ENCODE peak calls at places on chromosomes 2 and 18, in seven cellular contexts. One of them, this sample, is unnamed.

GRCh38 chr18:58578321-58578720 is 50.6 kb downstream of the ALPK2 start:
- DNase-seq in NB4: no peak
- DNase-seq in tibial nerve: no peak
- DNase-seq in fibroblast of the aortic adventitia: peak
- DNase-seq in GM10248: no peak
- DNase-seq in epithelial cell of esophagus: no peak
- DNase-seq in WERI-Rb-1: peak
- DNase-seq in this sample: no peak

GRCh38 chr2:66481100-66481549 is 46.2 kb downstream of the MEIS1 start:
- DNase-seq in NB4: peak
- DNase-seq in epithelial cell of esophagus: peak
- DNase-seq in fibroblast of the aortic adventitia: peak
- DNase-seq in WERI-Rb-1: peak
- DNase-seq in GM10248: no peak
- DNase-seq in tibial nerve: no peak
- DNase-seq in this sample: no peak

GRCh38 chr2:119449526-119449925 is 17.9 kb downstream of the TMEM37 start:
- DNase-seq in GM10248: no peak
- DNase-seq in tibial nerve: no peak
- DNase-seq in fibroblast of the aortic adventitia: no peak
- DNase-seq in epithelial cell of esophagus: no peak
- DNase-seq in WERI-Rb-1: no peak
- DNase-seq in NB4: no peak
- DNase-seq in this sample: no peak

GRCh38 chr2:154706660-154707059 is 8.2 kb downstream of the KCNJ3 start:
- DNase-seq in tibial nerve: no peak
- DNase-seq in WERI-Rb-1: no peak
- DNase-seq in GM10248: no peak
- DNase-seq in NB4: no peak
- DNase-seq in fibroblast of the aortic adventitia: no peak
- DNase-seq in epithelial cell of esophagus: no peak
- DNase-seq in this sample: no peak

GRCh38 chr2:188527110-188527509 is 235.4 kb downstream of the GULP1 start:
- DNase-seq in NB4: no peak
- DNase-seq in fibroblast of the aortic adventitia: peak
- DNase-seq in tibial nerve: no peak
- DNase-seq in epithelial cell of esophagus: no peak
- DNase-seq in GM10248: no peak
- DNase-seq in WERI-Rb-1: no peak
- DNase-seq in this sample: peak

GRCh38 chr2:143371616-143372015 is 242.4 kb downstream of the ARHGAP15 start:
- DNase-seq in fibroblast of the aortic adventitia: no peak
- DNase-seq in NB4: no peak
- DNase-seq in tibial nerve: no peak
- DNase-seq in epithelial cell of esophagus: no peak
- DNase-seq in WERI-Rb-1: no peak
- DNase-seq in GM10248: no peak
- DNase-seq in this sample: no peak

GRCh38 chr2:105744091-105744908 is 412 bp upstream of the NCK2 start:
- DNase-seq in fibroblast of the aortic adventitia: peak
- DNase-seq in NB4: peak
- DNase-seq in GM10248: peak
- DNase-seq in epithelial cell of esophagus: peak
- DNase-seq in tibial nerve: no peak
- DNase-seq in WERI-Rb-1: peak
- DNase-seq in this sample: no peak

GRCh38 chr2:41405429-41405828 is 642.4 kb upstream of the PKDCC start:
- DNase-seq in fibroblast of the aortic adventitia: no peak
- DNase-seq in WERI-Rb-1: no peak
- DNase-seq in GM10248: no peak
- DNase-seq in tibial nerve: no peak
- DNase-seq in NB4: no peak
- DNase-seq in epithelial cell of esophagus: no peak
- DNase-seq in this sample: no peak

GRCh38 chr2:28199995-28200394 is 192.7 kb upstream of the FOSL2 start:
- DNase-seq in NB4: no peak
- DNase-seq in fibroblast of the aortic adventitia: no peak
- DNase-seq in tibial nerve: no peak
- DNase-seq in epithelial cell of esophagus: peak
- DNase-seq in WERI-Rb-1: no peak
- DNase-seq in GM10248: no peak
- DNase-seq in this sample: no peak

GRCh38 chr18:54950221-54950620 is 9.0 kb downstream of the CCDC68 start:
- DNase-seq in NB4: no peak
- DNase-seq in WERI-Rb-1: no peak
- DNase-seq in GM10248: no peak
- DNase-seq in epithelial cell of esophagus: peak
- DNase-seq in tibial nerve: no peak
- DNase-seq in fibroblast of the aortic adventitia: no peak
- DNase-seq in this sample: no peak

GRCh38 chr18:79402209-79402576 is 6.5 kb downstream of the NFATC1 start:
- DNase-seq in GM10248: no peak
- DNase-seq in tibial nerve: no peak
- DNase-seq in fibroblast of the aortic adventitia: no peak
- DNase-seq in WERI-Rb-1: no peak
- DNase-seq in NB4: no peak
- DNase-seq in epithelial cell of esophagus: no peak
- DNase-seq in this sample: no peak

GRCh38 chr2:71609958-71610357 is 156.6 kb downstream of the DYSF start:
- DNase-seq in GM10248: no peak
- DNase-seq in epithelial cell of esophagus: peak
- DNase-seq in WERI-Rb-1: peak
- DNase-seq in fibroblast of the aortic adventitia: peak
- DNase-seq in tibial nerve: no peak
- DNase-seq in NB4: peak
- DNase-seq in this sample: no peak

GRCh38 chr18:13564579-13564978 is 161.8 kb downstream of the FAM210A start:
- DNase-seq in WERI-Rb-1: no peak
- DNase-seq in NB4: no peak
- DNase-seq in tibial nerve: no peak
- DNase-seq in epithelial cell of esophagus: no peak
- DNase-seq in GM10248: no peak
- DNase-seq in fibroblast of the aortic adventitia: no peak
- DNase-seq in this sample: no peak

GRCh38 chr18:4157339-4157738 is 297.8 kb downstream of the DLGAP1 start:
- DNase-seq in tibial nerve: no peak
- DNase-seq in GM10248: no peak
- DNase-seq in WERI-Rb-1: no peak
- DNase-seq in epithelial cell of esophagus: no peak
- DNase-seq in fibroblast of the aortic adventitia: no peak
- DNase-seq in NB4: peak
- DNase-seq in this sample: no peak

GRCh38 chr2:150484006-150484405 is 3.5 kb downstream of the RND3 start:
- DNase-seq in NB4: no peak
- DNase-seq in WERI-Rb-1: no peak
- DNase-seq in tibial nerve: no peak
- DNase-seq in fibroblast of the aortic adventitia: peak
- DNase-seq in GM10248: no peak
- DNase-seq in epithelial cell of esophagus: peak
- DNase-seq in this sample: no peak

GRCh38 chr2:150484461-150484931 is 3.0 kb downstream of the RND3 start:
- DNase-seq in tibial nerve: no peak
- DNase-seq in NB4: no peak
- DNase-seq in GM10248: no peak
- DNase-seq in fibroblast of the aortic adventitia: peak
- DNase-seq in epithelial cell of esophagus: peak
- DNase-seq in WERI-Rb-1: no peak
- DNase-seq in this sample: no peak

GRCh38 chr2:150486539-150487484 is 655 bp downstream of the RND3 start:
- DNase-seq in fibroblast of the aortic adventitia: peak
- DNase-seq in tibial nerve: peak
- DNase-seq in NB4: no peak
- DNase-seq in WERI-Rb-1: peak
- DNase-seq in GM10248: peak
- DNase-seq in epithelial cell of esophagus: no peak
- DNase-seq in this sample: no peak

GRCh38 chr2:150485871-150486538 is 1.5 kb downstream of the RND3 start:
- DNase-seq in WERI-Rb-1: peak
- DNase-seq in fibroblast of the aortic adventitia: peak
- DNase-seq in GM10248: peak
- DNase-seq in tibial nerve: peak
- DNase-seq in epithelial cell of esophagus: peak
- DNase-seq in NB4: no peak
- DNase-seq in this sample: no peak

GRCh38 chr2:150485114-150485870 is 2.2 kb downstream of the RND3 start:
- DNase-seq in NB4: no peak
- DNase-seq in WERI-Rb-1: peak
- DNase-seq in epithelial cell of esophagus: peak
- DNase-seq in fibroblast of the aortic adventitia: peak
- DNase-seq in GM10248: peak
- DNase-seq in tibial nerve: peak
- DNase-seq in this sample: no peak
- TF ChIP-seq CTCF in NB4: no peak
- TF ChIP-seq CTCF in WERI-Rb-1: peak
- TF ChIP-seq CTCF in epithelial cell of esophagus: peak
- TF ChIP-seq CTCF in fibroblast of the aortic adventitia: peak
- TF ChIP-seq CTCF in GM10248: no peak
- TF ChIP-seq CTCF in tibial nerve: peak
- TF ChIP-seq CTCF in this sample: no peak

DNA sequence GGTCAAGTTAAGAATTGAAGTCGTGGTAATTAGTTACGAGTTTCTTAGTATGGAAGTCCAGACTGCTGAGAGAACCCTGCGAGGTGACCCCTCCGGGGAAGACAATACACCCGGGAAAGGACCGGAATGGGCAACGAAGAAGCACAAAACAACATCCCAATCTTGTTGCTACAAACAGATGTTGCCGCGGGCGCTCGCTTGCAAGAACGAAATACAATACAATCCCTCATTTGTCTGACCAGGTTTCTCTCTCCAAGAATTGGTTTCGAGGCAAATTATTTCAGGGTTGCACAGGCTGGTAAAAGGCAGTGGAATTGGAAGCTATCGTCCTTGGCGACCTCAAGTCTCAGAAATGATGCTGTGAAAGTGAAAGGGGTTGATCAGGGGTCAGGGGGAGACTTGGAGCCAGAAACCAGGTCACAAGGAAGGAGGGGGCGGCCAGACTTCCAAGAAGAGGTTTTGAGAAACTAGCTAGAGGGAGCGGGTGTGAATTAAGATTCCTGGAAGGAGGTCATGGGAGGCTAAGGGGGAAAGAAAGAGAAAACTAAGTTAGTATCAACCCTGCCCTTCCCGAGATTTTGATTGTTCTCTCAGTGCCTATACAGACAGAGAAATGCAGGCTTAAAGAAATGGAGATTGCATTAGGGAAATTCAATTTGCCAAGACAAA is 401.9 kb downstream of the HRH4 start:
- DNase-seq in epithelial cell of esophagus: no peak
- DNase-seq in tibial nerve: no peak
- DNase-seq in NB4: no peak
- DNase-seq in WERI-Rb-1: no peak
- DNase-seq in fibroblast of the aortic adventitia: no peak
- DNase-seq in GM10248: no peak
- DNase-seq in this sample: no peak
- TF ChIP-seq CTCF in epithelial cell of esophagus: no peak
- TF ChIP-seq CTCF in tibial nerve: no peak
- TF ChIP-seq CTCF in NB4: no peak
- TF ChIP-seq CTCF in WERI-Rb-1: no peak
- TF ChIP-seq CTCF in fibroblast of the aortic adventitia: no peak
- TF ChIP-seq CTCF in GM10248: no peak
- TF ChIP-seq CTCF in this sample: no peak

GRCh38 chr2:3426615-3427014 is 47.1 kb downstream of the TRAPPC12 start:
- DNase-seq in tibial nerve: no peak
- DNase-seq in WERI-Rb-1: no peak
- DNase-seq in epithelial cell of esophagus: no peak
- DNase-seq in NB4: no peak
- DNase-seq in GM10248: no peak
- DNase-seq in fibroblast of the aortic adventitia: no peak
- DNase-seq in this sample: no peak

GRCh38 chr2:3421541-3421940 is 42.0 kb downstream of the TRAPPC12 start:
- DNase-seq in fibroblast of the aortic adventitia: no peak
- DNase-seq in epithelial cell of esophagus: no peak
- DNase-seq in WERI-Rb-1: no peak
- DNase-seq in GM10248: no peak
- DNase-seq in tibial nerve: no peak
- DNase-seq in NB4: no peak
- DNase-seq in this sample: no peak

GRCh38 chr2:3422161-3422767 is 42.8 kb downstream of the TRAPPC12 start:
- DNase-seq in WERI-Rb-1: no peak
- DNase-seq in GM10248: peak
- DNase-seq in NB4: peak
- DNase-seq in tibial nerve: no peak
- DNase-seq in epithelial cell of esophagus: no peak
- DNase-seq in fibroblast of the aortic adventitia: no peak
- DNase-seq in this sample: no peak

GRCh38 chr2:3423492-3424170 is 44.1 kb downstream of the TRAPPC12 start:
- DNase-seq in tibial nerve: peak
- DNase-seq in NB4: peak
- DNase-seq in WERI-Rb-1: peak
- DNase-seq in GM10248: peak
- DNase-seq in fibroblast of the aortic adventitia: peak
- DNase-seq in epithelial cell of esophagus: peak
- DNase-seq in this sample: no peak

GRCh38 chr2:3424171-3424795 is 44.8 kb downstream of the TRAPPC12 start:
- DNase-seq in epithelial cell of esophagus: no peak
- DNase-seq in GM10248: no peak
- DNase-seq in tibial nerve: no peak
- DNase-seq in NB4: no peak
- DNase-seq in WERI-Rb-1: no peak
- DNase-seq in fibroblast of the aortic adventitia: no peak
- DNase-seq in this sample: no peak
- TF ChIP-seq CTCF in epithelial cell of esophagus: no peak
- TF ChIP-seq CTCF in GM10248: no peak
- TF ChIP-seq CTCF in tibial nerve: no peak
- TF ChIP-seq CTCF in NB4: no peak
- TF ChIP-seq CTCF in WERI-Rb-1: no peak
- TF ChIP-seq CTCF in fibroblast of the aortic adventitia: no peak
- TF ChIP-seq CTCF in this sample: no peak

GRCh38 chr2:230872968-230873669 is 8.4 kb downstream of the ITM2C start:
- DNase-seq in GM10248: peak
- DNase-seq in tibial nerve: no peak
- DNase-seq in NB4: no peak
- DNase-seq in epithelial cell of esophagus: no peak
- DNase-seq in fibroblast of the aortic adventitia: no peak
- DNase-seq in WERI-Rb-1: no peak
- DNase-seq in this sample: no peak

GRCh38 chr2:230870544-230871360 is 6.0 kb downstream of the ITM2C start:
- DNase-seq in WERI-Rb-1: peak
- DNase-seq in fibroblast of the aortic adventitia: no peak
- DNase-seq in NB4: peak
- DNase-seq in tibial nerve: no peak
- DNase-seq in epithelial cell of esophagus: no peak
- DNase-seq in GM10248: peak
- DNase-seq in this sample: no peak

GRCh38 chr2:230871361-230872150 is 6.8 kb downstream of the ITM2C start:
- DNase-seq in fibroblast of the aortic adventitia: no peak
- DNase-seq in WERI-Rb-1: no peak
- DNase-seq in epithelial cell of esophagus: no peak
- DNase-seq in GM10248: no peak
- DNase-seq in tibial nerve: no peak
- DNase-seq in NB4: no peak
- DNase-seq in this sample: no peak

GRCh38 chr2:230873670-230874401 is 9.1 kb downstream of the ITM2C start:
- DNase-seq in fibroblast of the aortic adventitia: no peak
- DNase-seq in GM10248: peak
- DNase-seq in NB4: no peak
- DNase-seq in tibial nerve: no peak
- DNase-seq in epithelial cell of esophagus: no peak
- DNase-seq in WERI-Rb-1: no peak
- DNase-seq in this sample: no peak

GRCh38 chr2:230872151-230872967 is 7.6 kb downstream of the ITM2C start:
- DNase-seq in epithelial cell of esophagus: no peak
- DNase-seq in WERI-Rb-1: no peak
- DNase-seq in GM10248: no peak
- DNase-seq in tibial nerve: no peak
- DNase-seq in NB4: no peak
- DNase-seq in fibroblast of the aortic adventitia: no peak
- DNase-seq in this sample: no peak
- TF ChIP-seq CTCF in epithelial cell of esophagus: no peak
- TF ChIP-seq CTCF in WERI-Rb-1: no peak
- TF ChIP-seq CTCF in GM10248: no peak
- TF ChIP-seq CTCF in tibial nerve: no peak
- TF ChIP-seq CTCF in NB4: no peak
- TF ChIP-seq CTCF in fibroblast of the aortic adventitia: no peak
- TF ChIP-seq CTCF in this sample: no peak